ENCODE peak calls at places on chromosomes 12 and 14, in seven cellular contexts. E is stomach, R is GM23338, C is breast epithelium, L is Panc1, I is transverse colon, T is suprapubic skin. B is an unnamed sample.

GRCh38 chr14:42541535-42542001 is 934.9 kb downstream of the LRFN5 start:
- DNase-seq in T (no peak), I (no peak), C (no peak), E (no peak), L (no peak), R (no peak), B (no peak)

GRCh38 chr12:12474931-12475485 is 87.7 kb downstream of the DUSP16 start:
- DNase-seq in R (no peak), C (no peak), E (no peak), L (no peak), I (no peak), T (no peak), B (no peak)

GRCh38 chr14:70660967-70661871 is 19.5 kb downstream of the TTC9 start:
- DNase-seq in R (no peak), T (no peak), L (no peak), C (peak; percentile 61), E (peak; percentile 80), I (peak; percentile 39), B (no peak)

GRCh38 chr12:116520801-116521471 is 38.2 kb upstream of the MAP1LC3B2 start:
- DNase-seq in R (no peak), C (peak; percentile 94), I (no peak), E (no peak), L (no peak), T (no peak), B (no peak)

GRCh38 chr12:20024194-20024593 is 344.1 kb upstream of the PDE3A start:
- DNase-seq in L (no peak), I (no peak), R (no peak), E (no peak), C (no peak), T (no peak), B (no peak)

GRCh38 chr14:32403688-32404087 is 74.6 kb downstream of the AKAP6 start:
- DNase-seq in T (no peak), E (no peak), I (no peak), L (no peak), R (no peak), C (no peak), B (no peak)

GRCh38 chr14:77603031-77603430 is 13.4 kb downstream of the SPTLC2 start:
- DNase-seq in E (no peak), C (no peak), L (no peak), T (no peak), R (no peak), I (no peak), B (no peak)

GRCh38 chr12:110116623-110117022 is 7.5 kb upstream of the IFT81 start:
- DNase-seq in E (no peak), L (no peak), C (no peak), I (no peak), R (no peak), T (no peak), B (no peak)

GRCh38 chr14:23827100-23827892 is 126.3 kb upstream of the DHRS4 start:
- DNase-seq in I (no peak), C (no peak), E (no peak), T (no peak), R (no peak), L (no peak), B (no peak)

GRCh38 chr14:23828611-23829010 is 125.0 kb upstream of the DHRS4 start:
- DNase-seq in L (no peak), R (no peak), C (no peak), E (no peak), I (no peak), T (no peak), B (no peak)

GRCh38 chr14:23828001-23828400 is 125.6 kb upstream of the DHRS4 start:
- DNase-seq in L (no peak), E (no peak), I (no peak), R (no peak), T (no peak), C (no peak), B (no peak)

GRCh38 chr14:23831591-23831990 is 122.0 kb upstream of the DHRS4 start:
- DNase-seq in E (no peak), R (no peak), I (no peak), L (no peak), T (no peak), C (no peak), B (no peak)

DNA sequence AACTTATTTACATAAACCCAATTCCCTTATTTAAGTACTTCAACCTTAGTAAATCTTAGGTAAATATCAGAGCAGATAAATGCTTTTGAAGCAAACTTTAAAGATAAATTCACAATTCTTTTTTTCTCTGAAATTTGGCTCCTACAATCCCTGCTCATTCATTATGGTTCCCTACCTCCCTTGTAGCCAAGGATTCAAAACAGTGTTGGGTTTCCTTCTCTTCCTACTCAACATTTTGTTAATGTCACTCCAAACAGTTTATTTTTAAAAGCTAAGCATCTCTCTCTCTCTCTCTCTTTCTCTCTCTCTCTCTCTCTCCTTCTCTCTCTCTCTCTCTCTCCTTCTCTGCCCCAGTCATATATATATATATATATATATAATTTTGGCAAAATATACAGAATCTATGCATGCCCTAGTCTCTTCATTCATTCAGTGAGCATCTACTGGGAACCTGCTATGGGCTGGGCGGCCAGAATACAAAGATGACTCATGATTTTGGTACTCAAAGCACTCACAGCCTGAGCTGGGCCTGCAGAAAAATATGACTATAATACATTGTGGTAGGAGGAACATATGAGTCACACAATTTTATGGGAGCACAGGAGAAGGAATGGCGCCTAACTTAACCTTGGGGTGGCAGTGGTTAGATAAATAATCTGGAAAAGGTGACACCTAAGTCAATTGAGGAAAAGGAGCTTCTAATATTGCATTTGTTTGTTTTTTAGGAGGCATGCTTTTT is 123.7 kb upstream of the DHRS4 start:
- DNase-seq in R (no peak), E (peak; percentile 42), T (no peak), L (peak; percentile 78), I (peak; percentile 43), C (no peak), B (no peak)
- TF ChIP-seq POLR2AphosphoS5 in R (no peak), E (peak; percentile 60), T (no peak), L (peak; percentile 45), I (peak; percentile 14), C (no peak), B (peak; percentile 17)

GRCh38 chr12:9106610-9107541 is 8.8 kb downstream of the A2M start:
- DNase-seq in E (no peak), T (no peak), C (no peak), R (no peak), I (no peak), L (no peak), B (no peak)

GRCh38 chr12:9106067-9106466 is 9.7 kb downstream of the A2M start:
- DNase-seq in E (no peak), R (no peak), T (no peak), L (no peak), C (no peak), I (no peak), B (no peak)

GRCh38 chr12:9109213-9109522 is 6.6 kb downstream of the A2M start:
- DNase-seq in C (no peak), I (no peak), L (no peak), R (no peak), T (no peak), E (no peak), B (no peak)

GRCh38 chr12:9108504-9109212 is 7.1 kb downstream of the A2M start:
- DNase-seq in L (no peak), I (no peak), C (no peak), T (no peak), E (no peak), R (no peak), B (no peak)

DNA sequence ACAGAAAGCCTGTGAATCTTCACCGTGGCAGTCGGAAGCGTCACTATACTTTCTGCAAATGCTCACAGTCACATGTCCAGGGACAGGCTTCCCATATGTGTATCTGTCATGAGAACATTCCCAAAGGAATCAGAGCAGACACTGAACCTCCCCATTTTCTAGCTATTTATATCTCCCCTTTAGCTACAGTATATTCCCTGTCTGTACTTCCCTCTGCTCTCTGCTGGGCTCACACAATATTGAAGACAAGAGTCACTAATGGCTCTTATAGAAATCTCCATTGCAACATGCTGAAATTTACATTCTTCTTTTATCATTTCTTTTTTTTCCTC is 8.2 kb downstream of the A2M start:
- DNase-seq in E (no peak), L (no peak), C (no peak), R (no peak), T (no peak), I (no peak), B (no peak)
- TF ChIP-seq POLR2AphosphoS5 in E (no peak), L (no peak), C (no peak), R (no peak), T (no peak), I (no peak), B (no peak)

GRCh38 chr12:24838531-24838950 is 110.4 kb downstream of the BCAT1 start:
- DNase-seq in T (no peak), L (no peak), E (no peak), R (no peak), I (peak; percentile 37), C (peak; percentile 22), B (peak; percentile 76)
- TF ChIP-seq POLR2AphosphoS5 in T (peak; percentile 73), L (no peak), E (peak; percentile 85), R (no peak), I (peak; percentile 84), C (peak; percentile 64), B (peak; percentile 58)

DNA sequence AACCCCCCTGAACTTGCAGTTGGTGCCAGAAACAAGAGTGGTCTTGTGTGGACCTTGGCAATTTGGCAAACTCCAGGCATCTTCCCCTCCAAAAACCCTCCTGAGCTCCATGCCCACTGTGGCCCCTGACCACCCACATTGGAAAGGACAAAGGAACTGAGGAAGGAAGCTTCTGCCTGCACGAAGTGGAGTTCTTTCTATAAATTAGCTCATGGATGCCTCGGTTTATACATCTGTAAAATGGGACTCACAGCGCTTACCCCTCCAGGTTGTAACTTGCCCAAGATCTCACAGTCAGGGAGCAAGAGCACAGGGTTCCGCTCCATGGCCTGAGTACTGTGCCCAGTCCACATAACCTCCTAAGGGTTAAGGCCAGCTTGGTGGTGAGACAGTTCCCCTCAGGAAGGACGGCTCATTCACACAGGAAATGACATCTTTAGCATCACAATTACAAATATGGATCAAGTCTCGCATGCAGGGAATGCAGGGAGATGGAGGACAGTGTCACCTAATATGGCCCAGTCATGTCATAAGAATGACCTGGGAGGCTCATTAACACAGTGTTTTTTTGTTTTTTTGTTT is 66.6 kb downstream of the CLMN start:
- DNase-seq in E (peak; percentile 10), C (no peak), T (peak; percentile 59), I (no peak), L (no peak), R (no peak), B (no peak)
- TF ChIP-seq POLR2AphosphoS5 in E (no peak), C (no peak), T (no peak), I (no peak), L (no peak), R (no peak), B (no peak)

GRCh38 chr14:103522649-103523582 is at the start of gene CKB:
- DNase-seq in T (no peak), I (peak; percentile 83), L (no peak), R (peak; percentile 92), E (peak; percentile 79), C (no peak), B (peak; percentile 93)
- TF ChIP-seq POLR2AphosphoS5 in T (no peak), I (peak; percentile 91), L (peak; percentile 82), R (peak; percentile 51), E (peak; percentile 80), C (no peak), B (peak; percentile 85)

DNA sequence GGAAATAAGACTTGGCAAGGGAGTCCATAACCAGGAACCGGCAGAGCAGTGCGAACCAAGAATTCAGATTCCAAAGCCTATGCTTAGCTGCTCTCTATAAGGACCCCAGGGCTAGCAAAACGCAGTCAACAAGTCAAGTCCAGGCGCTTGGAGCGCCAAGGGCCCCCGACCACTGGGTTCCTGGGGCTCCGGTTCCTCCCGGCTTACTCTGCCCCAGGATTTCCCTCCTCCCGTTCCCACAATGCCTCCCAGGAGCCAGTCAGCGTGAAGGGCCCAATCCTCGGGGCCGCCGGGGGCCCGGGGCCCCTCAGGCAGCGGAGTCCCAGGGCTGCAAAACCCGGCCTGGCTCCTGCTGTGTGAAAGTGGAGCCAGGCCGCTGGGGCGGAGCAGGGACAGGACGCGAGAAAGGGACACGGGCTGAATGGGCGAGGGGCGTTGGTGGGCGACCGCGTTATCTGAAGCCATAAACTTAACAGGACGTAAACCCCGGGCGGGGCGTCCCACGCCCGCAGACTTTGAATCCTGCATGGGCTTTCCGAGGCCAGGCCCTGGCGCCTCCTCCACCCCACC is 1.5 kb downstream of the KRT8 start:
- DNase-seq in I (peak; percentile 83), E (peak; percentile 76), L (no peak), C (peak; percentile 67), T (no peak), R (peak; percentile 94), B (peak; percentile 90)
- TF ChIP-seq POLR2AphosphoS5 in I (peak; percentile 92), E (peak; percentile 40), L (peak; percentile 61), C (no peak), T (no peak), R (no peak), B (no peak)